ENCODE peak calls at places on chromosomes 11 and 22, in four cellular contexts. C, G, E and V are unnamed samples.

GRCh38 chr11:68020575-68020974 is 9.9 kb upstream of the NDUFS8 start:
- DNase-seq in C (peak; percentile 54), G (peak; percentile 56), E (no peak), V (no peak)

GRCh38 chr22:44811141-44811540 is 58.8 kb downstream of the ARHGAP8 start:
- DNase-seq in C (no peak), G (no peak), E (no peak), V (no peak)

GRCh38 chr11:131888230-131888826 is 517.9 kb downstream of the NTM start:
- DNase-seq in C (peak; percentile 89), G (peak; percentile 92), E (no peak), V (no peak)

GRCh38 chr11:33692013-33692504 is 8.6 kb downstream of the C11orf91 start:
- DNase-seq in C (peak; percentile 95), G (peak; percentile 98), E (no peak), V (peak; percentile 98)

GRCh38 chr22:37182101-37182948 is 5.7 kb downstream of the C1QTNF6 start:
- DNase-seq in C (no peak), G (no peak), E (no peak), V (no peak)

GRCh38 chr11:107549253-107549953 is 16.1 kb downstream of the ALKBH8 start:
- DNase-seq in C (peak; percentile 41), G (peak; percentile 51), E (no peak), V (no peak)

GRCh38 chr11:110711776-110712642 is at the start of gene ARHGAP20:
- DNase-seq in C (peak; percentile 38), G (peak; percentile 58), E (no peak), V (peak; percentile 56)

GRCh38 chr11:118223992-118224391 is 819 bp downstream of the JAML start:
- DNase-seq in C (no peak), G (no peak), E (no peak), V (no peak)

GRCh38 chr11:69828971-69829344 is 9.7 kb upstream of the FGF3 start:
- DNase-seq in C (no peak), G (no peak), E (no peak), V (no peak)

GRCh38 chr11:133900176-133901105 is 55.1 kb upstream of the SPATA19 start:
- DNase-seq in C (no peak), G (no peak), E (no peak), V (no peak)

GRCh38 chr11:133894956-133895549 is 49.7 kb upstream of the SPATA19 start:
- DNase-seq in C (no peak), G (no peak), E (no peak), V (no peak)

GRCh38 chr11:57491371-57492061 is 24.0 kb downstream of the SLC43A1 start:
- DNase-seq in C (peak; percentile 52), G (no peak), E (no peak), V (no peak)

GRCh38 chr11:79192836-79193235 is 248.0 kb downstream of the TENM4 start:
- DNase-seq in C (no peak), G (no peak), E (no peak), V (no peak)

GRCh38 chr11:122138759-122139594 is 23.0 kb upstream of the BLID start:
- DNase-seq in C (peak; percentile 53), G (peak; percentile 72), E (no peak), V (no peak)

GRCh38 chr11:115660072-115660805 is 156.0 kb upstream of the CADM1 start:
- DNase-seq in C (no peak), G (peak; percentile 45), E (no peak), V (no peak)

GRCh38 chr22:27719535-27720227 is 81.9 kb downstream of the MN1 start:
- DNase-seq in C (peak; percentile 21), G (peak; percentile 29), E (no peak), V (no peak)

GRCh38 chr11:79708319-79708928 is 267.6 kb upstream of the TENM4 start:
- DNase-seq in C (peak; percentile 11), G (peak; percentile 50), E (no peak), V (peak; percentile 49)

GRCh38 chr22:27380826-27381225 is 420.7 kb downstream of the MN1 start:
- DNase-seq in C (no peak), G (no peak), E (no peak), V (no peak)

GRCh38 chr11:895331-896223 is 15.0 kb downstream of the CHID1 start:
- DNase-seq in C (no peak), G (no peak), E (no peak), V (no peak)

GRCh38 chr22:36204001-36204640 is 2.5 kb upstream of the APOL4 start:
- DNase-seq in C (no peak), G (no peak), E (no peak), V (no peak)

GRCh38 chr11:57812634-57813033 is 51.0 kb downstream of the CTNND1 start:
- DNase-seq in C (no peak), G (no peak), E (no peak), V (no peak)

GRCh38 chr11:84514436-84514835 is 1112.7 kb downstream of the DLG2 start:
- DNase-seq in C (no peak), G (no peak), E (no peak), V (no peak)

GRCh38 chr11:134822930-134823329 is 410.9 kb upstream of the B3GAT1 start:
- DNase-seq in C (no peak), G (no peak), E (no peak), V (no peak)

GRCh38 chr22:36737776-36738175 is 34.2 kb upstream of the CACNG2 start:
- DNase-seq in C (no peak), G (no peak), E (no peak), V (no peak)

GRCh38 chr11:1236316-1237127 is 13.7 kb downstream of the MUC5B start:
- DNase-seq in C (no peak), G (no peak), E (no peak), V (no peak)

GRCh38 chr22:38881464-38881871 is 9.5 kb upstream of the CBX6 start:
- DNase-seq in C (no peak), G (no peak), E (no peak), V (no peak)

GRCh38 chr11:68684385-68685356 is at the start of gene GAL:
- DNase-seq in C (peak; percentile 46), G (peak; percentile 6), E (no peak), V (peak; percentile 34)